ENCODE peak calls at places on chromosomes 16 and 17, in nine cellular contexts. N is lung; W is CD4-positive, alpha-beta T cell; S is stomach; D is tibial nerve; L is PC-9; A is CD8-positive, alpha-beta memory T cell; P is GM23248; V is left ventricle myocardium inferior. C is an unnamed sample.

GRCh38 chr17:50046179-50046578 is 9.7 kb upstream of the ITGA3 start:
- DNase-seq in N (no peak), W (no peak), S (no peak), D (peak; percentile 3), L (no peak), A (no peak), P (no peak), V (no peak), C (no peak)

GRCh38 chr17:56284501-56284900 is 131.2 kb downstream of the ANKFN1 start:
- DNase-seq in N (no peak), W (no peak), S (no peak), D (no peak), L (no peak), A (no peak), P (no peak), V (no peak), C (no peak)

GRCh38 chr17:8925808-8926207 is 39.7 kb downstream of the PIK3R5 start:
- DNase-seq in N (no peak), W (no peak), S (no peak), D (no peak), L (no peak), A (no peak), P (no peak), V (no peak), C (no peak)

GRCh38 chr16:17396762-17397498 is 73.8 kb downstream of the XYLT1 start:
- DNase-seq in N (peak; percentile 70), W (peak; percentile 22), S (peak; percentile 71), D (no peak), L (no peak), A (peak; percentile 76), P (peak; percentile 31), V (no peak), C (no peak)

GRCh38 chr16:9225527-9226316 is 134.3 kb downstream of the HAPSTR1 start:
- DNase-seq in N (no peak), W (no peak), S (no peak), D (no peak), L (no peak), A (no peak), P (peak; percentile 22), V (no peak), C (no peak)

GRCh38 chr17:3693099-3693498 is 2.9 kb downstream of the P2RX5 start:
- DNase-seq in N (no peak), W (no peak), S (no peak), D (no peak), L (no peak), A (no peak), P (no peak), V (no peak), C (no peak)

GRCh38 chr16:81485225-81485624 is 40.6 kb downstream of the CMIP start:
- DNase-seq in N (no peak), W (no peak), S (no peak), D (no peak), L (no peak), A (no peak), P (peak; percentile 23), V (no peak), C (no peak)

GRCh38 chr16:57540387-57540786 is 2.1 kb upstream of the ADGRG5 start:
- DNase-seq in N (no peak), W (no peak), S (peak; percentile 14), D (no peak), L (no peak), A (no peak), P (no peak), V (no peak), C (no peak)

GRCh38 chr16:13480801-13481200 is 439.2 kb upstream of the ERCC4 start:
- DNase-seq in N (no peak), W (no peak), S (no peak), D (no peak), L (peak; percentile 24), A (no peak), P (no peak), V (no peak), C (no peak)

GRCh38 chr16:53837421-53837820 is 133.5 kb downstream of the FTO start:
- DNase-seq in N (no peak), W (no peak), S (no peak), D (no peak), L (no peak), A (no peak), P (no peak), V (no peak), C (no peak)

GRCh38 chr17:42049834-42050359 is 504 bp downstream of the C17orf113 start:
- DNase-seq in N (no peak), W (no peak), S (no peak), D (no peak), L (no peak), A (no peak), P (no peak), V (no peak), C (no peak)
- H3K27ac ChIP-seq in N (peak overlapping the region; percentile 16), W (no peak overlapping the region), S (peak overlapping the region; percentile 62), D (peak overlapping the region; percentile 37), L (no peak overlapping the region), A (peak overlapping the region; percentile 12), P (no peak overlapping the region), V (peak overlapping the region; percentile 36), C (no peak overlapping the region)

GRCh38 chr16:75096730-75097129 is 19.9 kb downstream of the LDHD start:
- DNase-seq in N (peak; percentile 67), W (no peak), S (peak; percentile 80), D (no peak), L (peak; percentile 77), A (no peak), P (no peak), V (no peak), C (no peak)

GRCh38 chr16:75097941-75098897 is 18.4 kb downstream of the LDHD start:
- DNase-seq in N (peak; percentile 60), W (peak; percentile 55), S (peak; percentile 47), D (no peak), L (peak; percentile 36), A (peak; percentile 83), P (no peak), V (no peak), C (peak; percentile 13)

GRCh38 chr16:75099738-75100615 is 16.6 kb downstream of the LDHD start:
- DNase-seq in N (no peak), W (no peak), S (no peak), D (no peak), L (no peak), A (no peak), P (no peak), V (no peak), C (no peak)

GRCh38 chr16:75097191-75097761 is 19.3 kb downstream of the LDHD start:
- DNase-seq in N (no peak), W (no peak), S (no peak), D (no peak), L (no peak), A (no peak), P (no peak), V (no peak), C (no peak)

GRCh38 chr16:75099075-75099667 is 17.4 kb downstream of the LDHD start:
- DNase-seq in N (no peak), W (no peak), S (no peak), D (no peak), L (no peak), A (no peak), P (no peak), V (no peak), C (no peak)
- H3K27ac ChIP-seq in N (peak overlapping the region; percentile 81), W (peak overlapping the region; percentile 66), S (peak overlapping the region; percentile 60), D (peak overlapping the region; percentile 3), L (no peak overlapping the region), A (peak overlapping the region; percentile 33), P (no peak overlapping the region), V (peak overlapping the region; percentile 81), C (no peak overlapping the region)

GRCh38 chr17:794876-795275 is 12.7 kb downstream of the MRM3 start:
- DNase-seq in N (peak; percentile 78), W (peak; percentile 18), S (peak; percentile 92), D (peak; percentile 79), L (peak; percentile 42), A (peak; percentile 54), P (peak; percentile 92), V (peak; percentile 87), C (peak; percentile 69)

GRCh38 chr17:788551-788950 is 6.4 kb downstream of the MRM3 start:
- DNase-seq in N (no peak), W (no peak), S (no peak), D (no peak), L (no peak), A (no peak), P (no peak), V (no peak), C (no peak)

GRCh38 chr17:789160-789840 is 7.1 kb downstream of the MRM3 start:
- DNase-seq in N (no peak), W (no peak), S (no peak), D (no peak), L (no peak), A (no peak), P (no peak), V (no peak), C (no peak)

GRCh38 chr17:792277-792676 is 10.1 kb downstream of the MRM3 start:
- DNase-seq in N (no peak), W (no peak), S (no peak), D (no peak), L (no peak), A (no peak), P (peak; percentile 39), V (no peak), C (no peak)

DNA sequence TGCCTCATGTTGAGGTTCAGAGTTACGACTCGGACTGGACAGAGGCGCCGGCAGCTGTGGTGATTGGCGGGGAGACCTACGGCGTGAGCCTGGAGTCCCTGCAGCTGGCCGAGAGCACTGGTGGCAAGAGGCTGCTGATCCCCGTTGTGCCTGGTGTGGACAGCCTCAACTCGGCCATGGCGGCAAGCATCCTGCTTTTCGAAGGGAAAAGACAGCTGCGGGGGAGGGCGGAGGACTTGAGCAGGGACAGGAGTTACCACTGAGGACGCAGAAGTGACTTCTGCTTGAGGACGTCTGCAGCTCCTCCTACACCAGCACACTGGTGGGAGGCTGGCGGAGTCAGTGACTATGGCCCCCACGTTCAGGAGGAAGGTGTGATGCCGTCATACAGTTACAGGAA is 9.7 kb downstream of the MRM3 start:
- DNase-seq in N (no peak), W (no peak), S (no peak), D (no peak), L (no peak), A (no peak), P (no peak), V (no peak), C (no peak)
- H3K27ac ChIP-seq in N (no peak overlapping the region), W (no peak overlapping the region), S (peak overlapping the region; percentile 55), D (no peak overlapping the region), L (no peak overlapping the region), A (no peak overlapping the region), P (no peak overlapping the region), V (no peak overlapping the region), C (no peak overlapping the region)

GRCh38 chr16:27506771-27507170 is 42.9 kb downstream of the GTF3C1 start:
- DNase-seq in N (no peak), W (no peak), S (no peak), D (no peak), L (no peak), A (no peak), P (no peak), V (no peak), C (no peak)
- H3K27ac ChIP-seq in N (no peak overlapping the region), W (no peak overlapping the region), S (no peak overlapping the region), D (no peak overlapping the region), L (no peak overlapping the region), A (no peak overlapping the region), P (no peak overlapping the region), V (peak overlapping the region; percentile 87), C (no peak overlapping the region)